ENCODE peak calls at places on chromosomes 6 and 20, in five cellular contexts. G is A549, S is H1, Z is GM12878, P is K562. E is an unnamed sample.

GRCh38 chr20:35912877-35913276 is 41.4 kb downstream of the SCAND1 start:
- DNase-seq in S (no peak), P (no peak), G (no peak), Z (no peak), E (no peak)

GRCh38 chr20:1734269-1734858 is 76.8 kb upstream of the SIRPG start:
- DNase-seq in S (no peak), G (peak), Z (no peak), P (no peak), E (peak)

GRCh38 chr6:144397141-144397540 is 112.0 kb downstream of the UTRN start:
- DNase-seq in Z (no peak), S (no peak), G (no peak), P (no peak), E (no peak)

GRCh38 chr6:44086931-44087574 is 40.2 kb downstream of the MRPL14 start:
- DNase-seq in G (no peak), P (no peak), Z (no peak), S (no peak), E (no peak)

GRCh38 chr6:155524249-155524651 is 68.6 kb upstream of the NOX3 start:
- DNase-seq in P (no peak), S (no peak), Z (no peak), G (peak), E (no peak)

GRCh38 chr6:47336334-47336733 is 26.6 kb upstream of the TNFRSF21 start:
- DNase-seq in G (no peak), P (no peak), Z (no peak), S (no peak), E (no peak)

GRCh38 chr20:53944796-53945195 is 125.6 kb downstream of the BCAS1 start:
- DNase-seq in G (no peak), S (no peak), P (no peak), Z (no peak), E (no peak)

GRCh38 chr20:56953055-56953586 is 313.3 kb downstream of the BMP7 start:
- DNase-seq in S (no peak), P (no peak), Z (no peak), G (no peak), E (no peak)

GRCh38 chr6:38262609-38263008 is 377.1 kb downstream of the BTBD9 start:
- DNase-seq in P (no peak), S (no peak), G (no peak), Z (no peak), E (no peak)

GRCh38 chr6:158496700-158497099 is 63.2 kb upstream of the TMEM181 start:
- DNase-seq in P (no peak), G (no peak), S (no peak), Z (no peak), E (no peak)

GRCh38 chr6:119586250-119586882 is 236.8 kb upstream of the MAN1A1 start:
- DNase-seq in Z (peak), S (no peak), P (no peak), G (no peak), E (no peak)

GRCh38 chr6:22873531-22874136 is 304.3 kb downstream of the HDGFL1 start:
- DNase-seq in P (no peak), Z (no peak), G (no peak), S (no peak), E (no peak)

GRCh38 chr6:87293526-87293925 is 28.9 kb upstream of the SMIM8 start:
- DNase-seq in S (no peak), Z (no peak), P (no peak), G (no peak), E (no peak)

GRCh38 chr6:11188161-11188915 is 44.1 kb downstream of the NEDD9 start:
- DNase-seq in G (peak), P (no peak), S (no peak), Z (no peak), E (peak)

GRCh38 chr6:72826744-72827438 is 205.0 kb downstream of the KCNQ5 start:
- DNase-seq in P (no peak), G (no peak), S (no peak), Z (no peak), E (no peak)

DNA sequence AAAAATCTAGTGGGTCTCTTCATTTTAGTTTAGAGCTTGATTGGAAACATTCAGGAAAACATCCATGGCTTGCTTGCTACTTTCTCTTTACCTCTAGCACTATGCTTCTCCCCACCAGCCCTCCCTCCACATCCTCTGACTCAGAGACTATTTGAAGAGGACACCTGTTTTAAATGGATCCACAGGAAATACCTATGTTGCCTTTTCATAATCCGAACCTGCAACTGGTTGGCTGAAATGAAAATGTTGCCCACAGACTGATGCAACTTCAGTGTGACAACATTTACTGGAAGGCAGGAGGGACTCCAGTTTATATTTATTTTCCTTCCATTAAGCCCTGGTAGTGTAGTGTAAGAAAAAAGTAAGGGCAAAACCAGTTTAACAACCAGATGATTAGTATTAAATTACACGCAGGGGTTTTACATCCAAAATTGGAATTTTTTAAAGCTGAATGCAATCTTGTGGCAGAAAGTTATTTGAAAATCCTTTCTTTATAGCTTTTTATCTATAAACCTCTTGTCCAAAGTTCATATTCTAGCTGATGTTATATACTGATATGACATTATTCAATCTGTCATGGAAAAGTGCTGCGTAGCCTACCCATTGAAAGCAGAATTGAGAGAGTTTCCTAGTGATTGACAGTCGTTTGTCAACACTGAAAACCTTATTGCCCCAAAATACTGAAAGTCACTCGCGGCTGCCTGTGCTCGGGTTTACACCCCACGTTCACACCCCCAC is 904 bp upstream of the AIG1 start:
- DNase-seq in Z (no peak), S (no peak), P (no peak), G (peak), E (peak)
- TF ChIP-seq KDM1A in Z (no peak), S (no peak), P (no peak), G (no peak), E (no peak)

DNA sequence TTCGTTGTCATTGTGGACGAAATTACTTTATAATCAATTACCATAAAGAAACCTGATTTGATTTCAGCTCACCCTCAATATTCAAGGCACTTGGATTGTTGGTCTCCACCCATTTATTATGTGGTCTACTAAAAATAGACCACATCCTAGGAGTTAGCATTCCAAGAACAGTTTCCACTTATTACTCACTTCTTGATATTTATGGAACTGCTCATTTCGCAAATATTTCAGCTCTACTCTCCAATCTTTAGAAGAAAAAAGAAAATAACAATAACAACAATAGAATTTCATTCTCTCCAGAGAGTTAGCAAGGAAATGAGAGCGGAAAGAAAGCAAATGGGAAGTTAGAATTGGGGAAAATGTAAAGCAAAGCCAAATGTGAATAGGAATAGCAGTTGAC is 26.2 kb upstream of the HDAC2 start:
- DNase-seq in P (no peak), S (no peak), Z (no peak), G (peak), E (no peak)
- TF ChIP-seq KDM1A in P (no peak), S (no peak), Z (no peak), G (no peak), E (no peak)

GRCh38 chr6:79188885-79189505 is 45.5 kb downstream of the HMGN3 start:
- DNase-seq in Z (no peak), G (no peak), P (no peak), S (no peak), E (no peak)
- TF ChIP-seq KDM1A in Z (no peak), G (no peak), P (no peak), S (no peak), E (no peak)

GRCh38 chr6:137816133-137816579 is 50.9 kb upstream of the TNFAIP3 start:
- DNase-seq in P (no peak), G (no peak), S (no peak), Z (no peak), E (no peak)
- TF ChIP-seq KDM1A in P (no peak), G (no peak), S (no peak), Z (no peak), E (no peak)

GRCh38 chr20:61815678-61816077 is 250.0 kb downstream of the TAF4 start:
- DNase-seq in G (no peak), P (no peak), S (no peak), Z (no peak), E (no peak)
- TF ChIP-seq KDM1A in G (no peak), P (no peak), S (no peak), Z (no peak), E (no peak)

DNA sequence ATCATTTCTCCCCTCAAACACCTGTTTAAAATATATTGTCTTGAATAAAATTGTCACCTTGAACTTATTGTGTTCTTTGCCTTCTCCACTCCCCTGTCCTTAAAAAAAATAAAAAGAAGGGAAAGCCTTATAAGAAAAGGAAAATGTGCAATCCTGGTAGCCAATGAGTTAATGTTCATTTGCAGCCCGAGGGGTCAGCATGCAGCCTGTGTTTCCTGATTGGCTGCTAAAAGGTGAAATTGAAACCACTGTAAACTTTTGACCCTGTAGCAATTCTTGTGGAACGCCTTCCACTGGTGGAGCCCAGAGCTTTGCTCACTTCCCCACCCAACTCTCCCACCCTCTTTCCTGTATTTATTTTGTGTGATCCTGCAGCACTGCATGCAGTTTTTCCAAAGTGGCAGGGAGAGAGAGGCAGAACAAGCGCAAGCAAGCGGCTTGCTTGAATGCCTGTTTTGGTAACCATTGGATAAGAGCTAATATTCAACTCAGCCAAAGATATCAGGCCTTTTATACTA is 74.9 kb downstream of the NCOA3 start:
- DNase-seq in Z (peak), P (peak), S (no peak), G (peak), E (peak)
- TF ChIP-seq KDM1A in Z (no peak), P (no peak), S (no peak), G (no peak), E (no peak)

GRCh38 chr20:9390441-9390840 is 123.9 kb upstream of the LAMP5 start:
- DNase-seq in Z (no peak), G (no peak), S (no peak), P (no peak), E (no peak)
- TF ChIP-seq KDM1A in Z (no peak), G (no peak), S (no peak), P (no peak), E (no peak)

GRCh38 chr6:53793318-53793975 is 1.4 kb upstream of the LRRC1 start:
- DNase-seq in P (no peak), S (peak), Z (no peak), G (peak), E (peak)
- TF ChIP-seq KDM1A in P (no peak), S (no peak), Z (no peak), G (no peak), E (peak)